ENCODE peak calls at places on chromosomes 12 and 14, in nine cellular contexts. N, R, Y, O, M, B, F, E and U are unnamed samples.

GRCh38 chr12:56362130-56363059 is at the start of gene APOF:
- DNase-seq in R (no peak), E (no peak), N (no peak), O (no peak), Y (no peak), B (no peak), F (no peak), M (no peak), U (no peak)

GRCh38 chr12:6946033-6946919 is 2.5 kb downstream of the C12orf57 start:
- DNase-seq in N (peak; percentile 62), M (no peak), Y (no peak), B (peak; percentile 92), E (peak; percentile 95), O (peak; percentile 74), F (peak; percentile 99), R (no peak), U (no peak)

GRCh38 chr12:118315821-118316220 is 56.9 kb downstream of the TAOK3 start:
- DNase-seq in R (no peak), B (no peak), N (no peak), O (no peak), M (no peak), F (no peak), Y (no peak), E (no peak), U (no peak)

GRCh38 chr14:24965934-24966593 is 83.9 kb downstream of the STXBP6 start:
- DNase-seq in F (peak; percentile 84), O (no peak), E (no peak), B (no peak), N (no peak), M (peak; percentile 35), Y (no peak), R (peak; percentile 84), U (no peak)

GRCh38 chr12:29751676-29752075 is 32.1 kb downstream of the TMTC1 start:
- DNase-seq in R (no peak), M (no peak), N (no peak), B (no peak), F (no peak), O (no peak), Y (no peak), E (no peak), U (no peak)

GRCh38 chr12:80662586-80662985 is 44.8 kb upstream of the MYF6 start:
- DNase-seq in N (no peak), R (no peak), M (no peak), B (no peak), O (no peak), F (no peak), Y (no peak), E (no peak), U (no peak)

GRCh38 chr14:42424501-42424900 is 817.8 kb downstream of the LRFN5 start:
- DNase-seq in B (no peak), N (no peak), O (no peak), F (no peak), M (no peak), Y (no peak), R (peak; percentile 4), E (no peak), U (no peak)

GRCh38 chr12:55797068-55797467 is 20.5 kb downstream of the SARNP start:
- DNase-seq in B (no peak), Y (no peak), E (no peak), F (peak; percentile 49), M (peak; percentile 38), O (no peak), N (no peak), R (peak; percentile 64), U (no peak)

GRCh38 chr14:90758959-90759358 is 57.3 kb downstream of the TTC7B start:
- DNase-seq in Y (no peak), N (no peak), F (no peak), E (peak; percentile 65), R (no peak), B (peak; percentile 93), O (no peak), M (peak; percentile 65), U (peak; percentile 82)